ENCODE peak calls at places on chromosomes 2 and 18, in five cellular contexts. One of them, this sample, is unnamed.
A peak's percentile ranks its signal among the peaks of the same experiment; 100 is the strongest.

GRCh38 chr18:50009772-50010171 is 185.2 kb downstream of the MYO5B start:
- DNase-seq in H9: peak; percentile 67
- DNase-seq in CD4-positive, alpha-beta T cell: peak; percentile 3
- DNase-seq in cardiac fibroblast: peak; percentile 31
- DNase-seq in tibial nerve: no peak
- DNase-seq in this sample: peak; percentile 16

GRCh38 chr2:241001413-241002274 is 3.2 kb downstream of the SNED1 start:
- DNase-seq in tibial nerve: peak; percentile 3
- DNase-seq in CD4-positive, alpha-beta T cell: no peak
- DNase-seq in H9: peak; percentile 22
- DNase-seq in cardiac fibroblast: no peak
- DNase-seq in this sample: peak; percentile 11

GRCh38 chr2:70463997-70464396 is 89.6 kb downstream of the TGFA start:
- DNase-seq in tibial nerve: no peak
- DNase-seq in cardiac fibroblast: no peak
- DNase-seq in CD4-positive, alpha-beta T cell: no peak
- DNase-seq in H9: peak; percentile 6
- DNase-seq in this sample: no peak

GRCh38 chr2:230932556-230933511 is 7.8 kb upstream of the GPR55 start:
- DNase-seq in H9: peak; percentile 54
- DNase-seq in CD4-positive, alpha-beta T cell: no peak
- DNase-seq in cardiac fibroblast: peak; percentile 89
- DNase-seq in tibial nerve: peak; percentile 25
- DNase-seq in this sample: no peak

GRCh38 chr18:4453712-4454547 is 1.2 kb downstream of the DLGAP1 start:
- DNase-seq in CD4-positive, alpha-beta T cell: no peak
- DNase-seq in cardiac fibroblast: no peak
- DNase-seq in tibial nerve: no peak
- DNase-seq in H9: peak; percentile 70
- DNase-seq in this sample: no peak

GRCh38 chr2:205171541-205171940 is 510.8 kb upstream of the NRP2 start:
- DNase-seq in H9: no peak
- DNase-seq in CD4-positive, alpha-beta T cell: no peak
- DNase-seq in tibial nerve: no peak
- DNase-seq in cardiac fibroblast: no peak
- DNase-seq in this sample: no peak

GRCh38 chr18:45688834-45689233 is 35.1 kb upstream of the SLC14A1 start:
- DNase-seq in tibial nerve: no peak
- DNase-seq in CD4-positive, alpha-beta T cell: peak; percentile 53
- DNase-seq in cardiac fibroblast: no peak
- DNase-seq in H9: no peak
- DNase-seq in this sample: peak; percentile 65

GRCh38 chr2:146734042-146734715 is 1110.7 kb upstream of the ACVR2A start:
- DNase-seq in cardiac fibroblast: peak; percentile 85
- DNase-seq in CD4-positive, alpha-beta T cell: no peak
- DNase-seq in tibial nerve: no peak
- DNase-seq in H9: no peak
- DNase-seq in this sample: no peak

GRCh38 chr2:26284132-26284531 is 39.4 kb downstream of the HADHB start:
- DNase-seq in H9: no peak
- DNase-seq in CD4-positive, alpha-beta T cell: no peak
- DNase-seq in cardiac fibroblast: no peak
- DNase-seq in tibial nerve: no peak
- DNase-seq in this sample: no peak

GRCh38 chr18:40048886-40049650 is 1906.0 kb upstream of the PIK3C3 start:
- DNase-seq in tibial nerve: no peak
- DNase-seq in CD4-positive, alpha-beta T cell: no peak
- DNase-seq in cardiac fibroblast: no peak
- DNase-seq in H9: no peak
- DNase-seq in this sample: no peak

GRCh38 chr2:239297142-239298125 is 103.4 kb downstream of the HDAC4 start:
- DNase-seq in H9: no peak
- DNase-seq in CD4-positive, alpha-beta T cell: no peak
- DNase-seq in tibial nerve: no peak
- DNase-seq in cardiac fibroblast: no peak
- DNase-seq in this sample: no peak

GRCh38 chr2:21367421-21367820 is 243.7 kb downstream of the TDRD15 start:
- DNase-seq in CD4-positive, alpha-beta T cell: no peak
- DNase-seq in H9: peak; percentile 39
- DNase-seq in tibial nerve: no peak
- DNase-seq in cardiac fibroblast: no peak
- DNase-seq in this sample: no peak

GRCh38 chr18:9788140-9788539 is 80.0 kb downstream of the RAB31 start:
- DNase-seq in CD4-positive, alpha-beta T cell: no peak
- DNase-seq in cardiac fibroblast: no peak
- DNase-seq in H9: no peak
- DNase-seq in tibial nerve: no peak
- DNase-seq in this sample: no peak

GRCh38 chr18:9790261-9790660 is 82.2 kb downstream of the RAB31 start:
- DNase-seq in CD4-positive, alpha-beta T cell: no peak
- DNase-seq in cardiac fibroblast: peak; percentile 42
- DNase-seq in H9: no peak
- DNase-seq in tibial nerve: no peak
- DNase-seq in this sample: no peak

GRCh38 chr18:9788860-9789259 is 80.8 kb downstream of the RAB31 start:
- DNase-seq in CD4-positive, alpha-beta T cell: no peak
- DNase-seq in tibial nerve: no peak
- DNase-seq in cardiac fibroblast: no peak
- DNase-seq in H9: no peak
- DNase-seq in this sample: no peak

GRCh38 chr18:9796933-9797549 is 88.7 kb upstream of the TXNDC2 start:
- DNase-seq in CD4-positive, alpha-beta T cell: no peak
- DNase-seq in cardiac fibroblast: no peak
- DNase-seq in H9: no peak
- DNase-seq in tibial nerve: peak; percentile 49
- DNase-seq in this sample: no peak

GRCh38 chr18:9792565-9793226 is 84.6 kb downstream of the RAB31 start:
- DNase-seq in cardiac fibroblast: no peak
- DNase-seq in H9: peak; percentile 77
- DNase-seq in tibial nerve: no peak
- DNase-seq in CD4-positive, alpha-beta T cell: peak; percentile 2
- DNase-seq in this sample: no peak
- TF ChIP-seq CTCF in cardiac fibroblast: peak; percentile 59
- TF ChIP-seq CTCF in H9: peak; percentile 94
- TF ChIP-seq CTCF in tibial nerve: peak; percentile 20
- TF ChIP-seq CTCF in CD4-positive, alpha-beta T cell: peak; percentile 39
- TF ChIP-seq CTCF in this sample: peak; percentile 59

DNA sequence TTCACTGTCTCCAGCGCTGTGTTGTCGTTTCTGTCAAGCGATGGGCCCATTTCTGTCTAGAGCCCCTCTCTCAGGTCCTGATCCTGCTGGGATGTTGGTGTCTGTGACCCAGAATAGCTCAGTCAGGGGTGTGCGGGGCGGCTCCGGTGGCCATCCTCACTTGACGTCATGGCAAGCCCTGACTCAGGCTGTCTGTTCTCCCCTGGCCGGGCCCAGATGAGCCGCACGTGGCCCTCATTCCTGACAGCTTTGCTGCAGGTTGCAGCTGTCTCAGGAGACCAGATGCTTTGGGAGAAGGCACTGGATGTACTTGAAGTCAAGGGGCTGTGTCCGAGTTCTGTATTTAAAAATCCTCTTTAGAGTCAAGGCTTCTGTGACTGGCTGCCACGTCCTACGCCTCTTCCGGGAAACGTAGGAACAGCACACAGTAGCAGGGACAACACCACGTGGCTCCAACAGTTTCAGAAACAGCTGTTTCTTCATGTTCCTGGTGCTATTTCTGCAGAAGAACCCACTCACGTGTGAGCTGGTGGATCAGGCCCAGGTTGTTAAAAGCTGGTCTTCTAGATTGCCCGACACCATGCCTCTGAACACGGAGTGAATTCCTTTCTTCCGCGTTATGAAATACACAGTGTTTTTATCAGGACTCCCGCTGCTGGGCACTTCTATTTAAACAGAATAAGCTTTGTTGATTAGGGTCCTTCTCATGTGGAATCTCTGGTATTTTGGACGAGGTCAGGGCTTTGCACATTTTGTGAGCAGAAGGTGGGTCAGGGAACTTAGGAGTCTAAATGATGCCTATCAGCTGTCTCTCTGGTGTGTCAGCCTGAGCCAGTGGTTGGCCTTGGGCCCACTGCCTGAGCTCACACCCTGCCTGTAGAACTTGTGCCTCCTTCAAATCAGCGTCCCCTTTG is 28.3 kb upstream of the NTSR2 start:
- DNase-seq in H9: no peak
- DNase-seq in tibial nerve: peak; percentile 80
- DNase-seq in cardiac fibroblast: peak; percentile 78
- DNase-seq in CD4-positive, alpha-beta T cell: no peak
- DNase-seq in this sample: no peak
- TF ChIP-seq CTCF in H9: no peak
- TF ChIP-seq CTCF in tibial nerve: peak; percentile 38
- TF ChIP-seq CTCF in cardiac fibroblast: peak; percentile 20
- TF ChIP-seq CTCF in CD4-positive, alpha-beta T cell: no peak
- TF ChIP-seq CTCF in this sample: no peak

DNA sequence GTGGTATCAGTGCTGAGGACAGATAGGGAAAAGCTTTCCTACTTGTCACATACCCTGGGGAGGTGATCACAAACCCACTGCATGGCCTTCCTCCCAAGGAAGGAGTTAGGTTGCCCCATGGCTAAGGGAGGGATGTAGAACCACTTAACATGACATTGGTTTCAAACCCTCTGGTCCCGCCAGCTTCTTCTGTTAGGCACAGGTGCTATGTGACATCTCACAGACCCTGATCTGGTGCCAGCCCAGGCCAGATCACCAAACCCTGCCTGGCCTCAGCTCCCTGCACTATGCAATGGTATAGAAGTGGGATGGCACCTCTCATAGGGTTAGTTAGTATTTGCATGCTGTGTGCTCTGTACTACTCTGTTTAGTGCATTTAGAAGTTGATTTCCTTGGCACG is 58.0 kb downstream of the TCF7L1 start:
- DNase-seq in cardiac fibroblast: no peak
- DNase-seq in H9: no peak
- DNase-seq in tibial nerve: no peak
- DNase-seq in CD4-positive, alpha-beta T cell: no peak
- DNase-seq in this sample: no peak
- TF ChIP-seq CTCF in cardiac fibroblast: no peak
- TF ChIP-seq CTCF in H9: no peak
- TF ChIP-seq CTCF in tibial nerve: no peak
- TF ChIP-seq CTCF in CD4-positive, alpha-beta T cell: no peak
- TF ChIP-seq CTCF in this sample: no peak

GRCh38 chr2:149313512-149313972 is 16.8 kb upstream of the LYPD6 start:
- DNase-seq in tibial nerve: no peak
- DNase-seq in cardiac fibroblast: peak; percentile 32
- DNase-seq in H9: peak; percentile 72
- DNase-seq in CD4-positive, alpha-beta T cell: no peak
- DNase-seq in this sample: no peak
- TF ChIP-seq CTCF in tibial nerve: peak; percentile 56
- TF ChIP-seq CTCF in cardiac fibroblast: peak; percentile 51
- TF ChIP-seq CTCF in H9: peak; percentile 90
- TF ChIP-seq CTCF in CD4-positive, alpha-beta T cell: peak; percentile 56
- TF ChIP-seq CTCF in this sample: no peak